ENCODE peak calls at places on chromosomes 3 and 15, in eight cellular contexts. S, F, L, Q, C, O, G and X are unnamed samples.

GRCh38 chr15:89528757-89529352 is 32.5 kb upstream of the RHCG start:
- DNase-seq in S (no peak), F (no peak), L (no peak), Q (no peak), C (no peak), O (no peak), G (no peak), X (no peak)

GRCh38 chr3:37739579-37740290 is 121.9 kb upstream of the CTDSPL start:
- DNase-seq in S (no peak), F (no peak), L (no peak), Q (no peak), C (no peak), O (no peak), G (no peak), X (no peak)

GRCh38 chr15:40769310-40770146 is at the start of gene C15orf62:
- DNase-seq in S (peak; percentile 35), F (peak; percentile 81), L (no peak), Q (peak; percentile 94), C (peak; percentile 53), O (no peak), G (no peak), X (peak; percentile 76)

GRCh38 chr3:72143970-72144717 is 359.2 kb upstream of the PROK2 start:
- DNase-seq in S (no peak), F (no peak), L (no peak), Q (no peak), C (no peak), O (no peak), G (no peak), X (no peak)

GRCh38 chr15:32671339-32672325 is 30.1 kb downstream of the SCG5 start:
- DNase-seq in S (no peak), F (no peak), L (no peak), Q (no peak), C (no peak), O (no peak), G (no peak), X (no peak)

GRCh38 chr15:40985541-40986330 is 32.5 kb downstream of the CHAC1 start:
- DNase-seq in S (peak; percentile 15), F (no peak), L (no peak), Q (no peak), C (no peak), O (no peak), G (no peak), X (no peak)

GRCh38 chr3:114758828-114759709 is 388.0 kb downstream of the ZBTB20 start:
- DNase-seq in S (peak; percentile 84), F (no peak), L (no peak), Q (no peak), C (no peak), O (no peak), G (no peak), X (no peak)

GRCh38 chr3:52615178-52615577 is 70.5 kb downstream of the PBRM1 start:
- DNase-seq in S (peak; percentile 14), F (no peak), L (no peak), Q (no peak), C (no peak), O (no peak), G (no peak), X (no peak)

GRCh38 chr3:15217011-15217671 is 11.1 kb downstream of the CAPN7 start:
- DNase-seq in S (no peak), F (no peak), L (no peak), Q (peak; percentile 23), C (no peak), O (no peak), G (no peak), X (no peak)

GRCh38 chr3:122101646-122102045 is 46.5 kb downstream of the CD86 start:
- DNase-seq in S (peak; percentile 49), F (no peak), L (no peak), Q (peak; percentile 77), C (peak; percentile 92), O (peak; percentile 65), G (peak; percentile 80), X (peak; percentile 89)

GRCh38 chr3:113241292-113242033 is 30.1 kb downstream of the BOC start:
- DNase-seq in S (peak; percentile 22), F (no peak), L (no peak), Q (no peak), C (no peak), O (no peak), G (no peak), X (no peak)

GRCh38 chr3:172839679-172840078 is 89.2 kb downstream of the ECT2 start:
- DNase-seq in S (no peak), F (no peak), L (no peak), Q (no peak), C (no peak), O (no peak), G (no peak), X (no peak)

GRCh38 chr15:41899854-41900442 is 6.1 kb upstream of the SPTBN5 start:
- DNase-seq in S (no peak), F (no peak), L (no peak), Q (no peak), C (no peak), O (no peak), G (no peak), X (no peak)

GRCh38 chr15:75029378-75030022 is 6.1 kb downstream of the PPCDC start:
- DNase-seq in S (peak; percentile 91), F (peak; percentile 92), L (peak; percentile 95), Q (peak; percentile 88), C (no peak), O (peak; percentile 51), G (peak; percentile 77), X (peak; percentile 90)

GRCh38 chr3:66413151-66413751 is 87.6 kb downstream of the LRIG1 start:
- DNase-seq in S (peak; percentile 29), F (no peak), L (peak; percentile 76), Q (no peak), C (no peak), O (no peak), G (no peak), X (no peak)

GRCh38 chr3:52238193-52238760 is 681 bp downstream of the TWF2 start:
- DNase-seq in S (no peak), F (peak; percentile 48), L (peak; percentile 34), Q (no peak), C (no peak), O (no peak), G (no peak), X (no peak)

GRCh38 chr15:92151741-92152140 is 241.9 kb upstream of the ST8SIA2 start:
- DNase-seq in S (no peak), F (no peak), L (no peak), Q (no peak), C (no peak), O (no peak), G (no peak), X (no peak)

GRCh38 chr3:72164635-72164978 is 379.7 kb upstream of the PROK2 start:
- DNase-seq in S (no peak), F (no peak), L (no peak), Q (no peak), C (no peak), O (no peak), G (no peak), X (no peak)

GRCh38 chr15:90946941-90947576 is 7.6 kb upstream of the RCCD1 start:
- DNase-seq in S (no peak), F (no peak), L (no peak), Q (no peak), C (no peak), O (no peak), G (no peak), X (no peak)

GRCh38 chr15:73480051-73480450 is 37.1 kb downstream of the REC114 start:
- DNase-seq in S (no peak), F (no peak), L (no peak), Q (no peak), C (no peak), O (no peak), G (no peak), X (no peak)

GRCh38 chr15:73482184-73482583 is 39.2 kb downstream of the REC114 start:
- DNase-seq in S (no peak), F (no peak), L (no peak), Q (no peak), C (no peak), O (no peak), G (no peak), X (no peak)

GRCh38 chr15:73488698-73489097 is 45.7 kb downstream of the REC114 start:
- DNase-seq in S (no peak), F (no peak), L (no peak), Q (no peak), C (no peak), O (no peak), G (no peak), X (no peak)

GRCh38 chr15:73483053-73483452 is 40.1 kb downstream of the REC114 start:
- DNase-seq in S (no peak), F (no peak), L (no peak), Q (no peak), C (no peak), O (no peak), G (no peak), X (no peak)

GRCh38 chr15:73485372-73485771 is 42.4 kb downstream of the REC114 start:
- DNase-seq in S (no peak), F (no peak), L (no peak), Q (no peak), C (no peak), O (no peak), G (no peak), X (no peak)
- TF ChIP-seq CTCF in S (no peak), F (no peak), L (no peak), Q (no peak), C (no peak), O (no peak), G (no peak), X (no peak)

GRCh38 chr3:195443391-195443989 is 670 bp upstream of the ACAP2 start:
- DNase-seq in S (no peak), F (no peak), L (no peak), Q (peak; percentile 27), C (no peak), O (no peak), G (no peak), X (peak; percentile 25)
- H3K4me3 ChIP-seq in S (peak overlapping the region; percentile 27), F (peak overlapping the region; percentile 43), L (peak overlapping the region; percentile 56), Q (peak overlapping the region; percentile 65), C (peak overlapping the region; percentile 61), O (peak overlapping the region; percentile 56), G (peak overlapping the region; percentile 54), X (peak overlapping the region; percentile 71)

DNA sequence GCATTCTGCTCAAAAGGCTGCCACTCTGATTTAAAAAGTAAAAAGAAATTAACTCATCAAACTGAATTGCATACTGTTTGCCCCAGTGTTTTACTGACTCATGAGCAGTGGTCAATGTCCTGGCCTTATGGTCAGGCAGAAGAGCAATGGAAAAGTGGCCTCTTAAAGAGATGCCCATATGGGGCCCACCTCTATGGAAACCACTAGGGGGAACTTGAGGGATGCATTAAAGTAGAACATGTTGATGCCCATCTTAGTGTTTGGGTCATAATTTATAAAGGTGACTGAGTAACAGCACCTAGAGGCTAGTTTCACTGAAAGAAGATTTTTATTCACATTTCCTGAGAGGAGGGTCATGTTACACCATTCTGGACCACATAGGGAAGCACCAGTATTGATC is 66.5 kb upstream of the RNU6-1 start:
- DNase-seq in S (peak; percentile 56), F (no peak), L (no peak), Q (peak; percentile 8), C (no peak), O (no peak), G (no peak), X (no peak)
- TF ChIP-seq CTCF in S (peak; percentile 57), F (no peak), L (peak; percentile 32), Q (peak; percentile 55), C (peak; percentile 10), O (no peak), G (peak; percentile 34), X (peak; percentile 7)

DNA sequence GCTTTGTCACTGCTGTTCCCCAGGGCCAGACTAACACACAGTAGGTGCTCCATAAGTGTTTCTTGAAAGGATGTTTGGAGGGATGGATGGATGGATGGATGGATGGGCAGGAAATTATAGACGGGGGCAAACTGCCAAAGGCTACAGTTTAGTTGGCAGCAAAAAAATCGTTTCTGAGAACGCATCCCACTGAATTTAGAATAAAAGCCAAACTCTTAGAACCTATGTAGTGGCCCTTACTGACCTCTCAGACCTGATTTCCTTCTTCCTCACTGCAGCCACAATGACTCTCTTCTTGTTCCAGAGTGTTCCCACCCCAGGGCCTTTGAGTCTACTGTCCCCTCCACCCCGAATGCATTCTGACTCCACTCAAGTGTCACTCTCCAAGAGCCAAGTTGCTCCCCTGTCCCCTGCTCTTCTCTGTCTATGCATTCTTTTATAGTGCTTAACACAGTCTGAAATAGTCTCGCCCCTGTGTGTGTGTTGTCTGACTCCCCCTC is 5.2 kb upstream of the GATA2 start:
- DNase-seq in S (no peak), F (no peak), L (no peak), Q (no peak), C (no peak), O (no peak), G (no peak), X (no peak)
- H3K4me3 ChIP-seq in S (peak overlapping the region; percentile 56), F (peak overlapping the region; percentile 62), L (peak overlapping the region; percentile 67), Q (peak overlapping the region; percentile 49), C (no peak overlapping the region), O (no peak overlapping the region), G (no peak overlapping the region), X (no peak overlapping the region)